ENCODE peak calls at places on chromosomes 6 and 20, in eight cellular contexts. T is H1, L is ovary, Z is tibial nerve, U is transverse colon, O is A549, N is K562, K is sigmoid colon. C is an unnamed sample.

GRCh38 chr6:12009180-12009748 is 2.8 kb upstream of the HIVEP1 start:
- DNase-seq in T (no peak), L (no peak), Z (no peak), U (no peak), O (no peak), N (no peak), K (no peak), C (no peak)

GRCh38 chr6:137033828-137034227 is 10.9 kb downstream of the IL20RA start:
- DNase-seq in T (no peak), L (no peak), Z (no peak), U (no peak), O (no peak), N (no peak), K (no peak), C (peak)

GRCh38 chr20:15346657-15347280 is 1009.4 kb upstream of the FLRT3 start:
- DNase-seq in T (no peak), L (no peak), Z (no peak), U (no peak), O (no peak), N (no peak), K (no peak), C (no peak)

GRCh38 chr6:139473239-139473701 is 98.8 kb upstream of the CITED2 start:
- DNase-seq in T (no peak), L (peak), Z (peak), U (no peak), O (no peak), N (no peak), K (peak), C (peak)

GRCh38 chr6:70709826-70710225 is 42.1 kb downstream of the SMAP1 start:
- DNase-seq in T (no peak), L (no peak), Z (no peak), U (no peak), O (peak), N (no peak), K (no peak), C (no peak)

GRCh38 chr20:58553841-58554240 is 38.6 kb upstream of the APCDD1L start:
- DNase-seq in T (no peak), L (peak), Z (no peak), U (no peak), O (no peak), N (no peak), K (peak), C (no peak)

GRCh38 chr6:168887621-168888020 is 366.0 kb downstream of the THBS2 start:
- DNase-seq in T (no peak), L (no peak), Z (no peak), U (no peak), O (no peak), N (no peak), K (no peak), C (no peak)

GRCh38 chr20:1415667-1416468 is 23.0 kb upstream of the FKBP1A start:
- DNase-seq in T (no peak), L (no peak), Z (no peak), U (no peak), O (peak), N (peak), K (no peak), C (peak)

GRCh38 chr6:32941412-32941784 is 570 bp upstream of the HLA-DMB start:
- DNase-seq in T (no peak), L (no peak), Z (no peak), U (peak), O (no peak), N (no peak), K (no peak), C (peak)

GRCh38 chr6:11224252-11224965 is 8.1 kb downstream of the NEDD9 start:
- DNase-seq in T (no peak), L (no peak), Z (no peak), U (no peak), O (no peak), N (no peak), K (no peak), C (no peak)

GRCh38 chr6:139588734-139589418 is 214.4 kb upstream of the CITED2 start:
- DNase-seq in T (no peak), L (no peak), Z (no peak), U (no peak), O (peak), N (no peak), K (no peak), C (no peak)

GRCh38 chr20:25626779-25627178 is 3.0 kb upstream of the NANP start:
- DNase-seq in T (no peak), L (no peak), Z (no peak), U (no peak), O (no peak), N (no peak), K (no peak), C (no peak)

GRCh38 chr20:62336775-62337557 is 30.1 kb downstream of the LAMA5 start:
- DNase-seq in T (no peak), L (no peak), Z (no peak), U (no peak), O (no peak), N (no peak), K (no peak), C (peak)
- TF ChIP-seq EP300 in T (no peak), L (no peak), Z (no peak), U (no peak), O (no peak), N (no peak), K (no peak), C (no peak)

DNA sequence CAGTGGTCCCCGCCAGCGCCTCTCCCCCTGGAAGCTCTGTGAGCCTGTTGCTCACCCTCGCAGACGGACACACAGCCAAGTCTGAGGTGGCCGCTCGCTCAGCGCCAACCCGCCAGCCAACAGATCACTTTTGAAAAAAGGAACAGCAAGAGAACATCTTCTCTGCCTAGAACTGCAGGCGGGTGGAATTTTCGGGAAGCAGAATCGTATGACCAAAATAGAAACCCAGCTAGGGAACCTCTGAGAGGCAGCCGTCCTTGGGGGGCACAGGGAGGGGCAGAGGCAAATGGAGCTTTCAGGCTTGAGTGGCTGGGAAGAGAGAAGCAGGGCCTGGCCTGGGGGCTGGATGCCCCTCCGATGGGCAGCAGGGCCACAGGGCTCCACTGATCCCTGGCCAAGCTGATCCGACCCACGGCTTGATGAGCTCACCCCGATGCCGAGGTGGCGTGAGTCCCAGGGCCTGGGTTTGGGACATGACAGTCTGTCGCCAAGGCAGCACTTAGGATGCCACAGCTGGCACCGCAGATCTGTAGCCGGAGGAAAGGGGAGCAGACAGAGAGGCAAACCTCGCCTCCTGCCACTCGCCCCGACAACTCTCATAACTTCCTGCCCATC is 9.8 kb downstream of the NFATC2 start:
- DNase-seq in T (no peak), L (no peak), Z (no peak), U (peak), O (no peak), N (no peak), K (peak), C (peak)
- TF ChIP-seq EP300 in T (no peak), L (no peak), Z (no peak), U (no peak), O (no peak), N (no peak), K (no peak), C (no peak)

GRCh38 chr6:111971866-111972532 is 81.9 kb upstream of the CCN6 start:
- DNase-seq in T (no peak), L (no peak), Z (no peak), U (no peak), O (no peak), N (no peak), K (no peak), C (no peak)

GRCh38 chr6:111976169-111976568 is 77.7 kb upstream of the CCN6 start:
- DNase-seq in T (no peak), L (no peak), Z (no peak), U (no peak), O (no peak), N (no peak), K (no peak), C (no peak)

GRCh38 chr6:111972714-111973678 is 80.9 kb upstream of the CCN6 start:
- DNase-seq in T (no peak), L (peak), Z (peak), U (peak), O (peak), N (no peak), K (peak), C (no peak)

GRCh38 chr6:111975501-111975900 is 78.4 kb upstream of the CCN6 start:
- DNase-seq in T (no peak), L (no peak), Z (no peak), U (no peak), O (no peak), N (no peak), K (no peak), C (no peak)

DNA sequence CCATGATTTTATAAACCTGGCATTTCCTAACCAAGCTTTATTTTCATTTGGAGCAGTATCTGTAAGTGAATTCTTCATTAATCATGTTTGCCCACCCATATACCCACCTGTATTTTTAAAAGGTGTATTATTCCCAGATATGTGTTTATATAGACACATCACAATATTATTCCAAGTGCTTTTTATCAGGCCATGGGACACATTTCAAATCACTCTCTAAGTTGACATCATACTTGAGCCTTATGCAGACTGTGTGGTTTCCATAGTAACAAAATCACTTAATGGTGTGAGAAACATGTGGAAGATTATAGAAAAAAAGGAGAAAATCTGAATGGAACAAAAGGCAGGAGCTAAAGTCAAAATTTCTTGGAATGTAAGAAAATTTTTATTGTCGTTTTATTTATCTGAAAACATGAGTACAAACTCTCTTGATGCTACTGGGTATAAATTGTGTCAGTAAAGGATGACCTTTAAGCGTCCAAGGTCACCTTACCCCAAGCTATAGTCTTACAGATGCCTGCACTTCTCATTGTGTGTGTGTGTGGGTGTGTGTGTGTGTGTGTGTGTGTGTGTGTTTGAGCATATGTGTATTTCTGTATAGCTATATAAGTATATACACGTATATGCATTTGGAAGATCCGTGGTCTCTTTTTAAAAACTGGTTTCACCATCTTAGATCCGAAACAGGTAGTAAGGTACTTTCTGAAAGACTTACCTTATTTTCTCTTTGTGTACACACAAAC is 79.8 kb upstream of the CCN6 start:
- DNase-seq in T (no peak), L (no peak), Z (no peak), U (no peak), O (no peak), N (no peak), K (no peak), C (no peak)
- TF ChIP-seq EP300 in T (no peak), L (no peak), Z (no peak), U (no peak), O (no peak), N (no peak), K (no peak), C (no peak)

GRCh38 chr6:161584051-161584450 is 310.2 kb upstream of the AGPAT4 start:
- DNase-seq in T (no peak), L (no peak), Z (no peak), U (no peak), O (no peak), N (no peak), K (no peak), C (no peak)
- TF ChIP-seq EP300 in T (no peak), L (no peak), Z (no peak), U (no peak), O (no peak), N (no peak), K (no peak), C (no peak)

GRCh38 chr6:73511796-73512195 is 9.0 kb downstream of the EEF1A1 start:
- DNase-seq in T (no peak), L (no peak), Z (no peak), U (no peak), O (no peak), N (no peak), K (no peak), C (no peak)
- TF ChIP-seq EP300 in T (no peak), L (no peak), Z (no peak), U (no peak), O (no peak), N (no peak), K (no peak), C (no peak)

DNA sequence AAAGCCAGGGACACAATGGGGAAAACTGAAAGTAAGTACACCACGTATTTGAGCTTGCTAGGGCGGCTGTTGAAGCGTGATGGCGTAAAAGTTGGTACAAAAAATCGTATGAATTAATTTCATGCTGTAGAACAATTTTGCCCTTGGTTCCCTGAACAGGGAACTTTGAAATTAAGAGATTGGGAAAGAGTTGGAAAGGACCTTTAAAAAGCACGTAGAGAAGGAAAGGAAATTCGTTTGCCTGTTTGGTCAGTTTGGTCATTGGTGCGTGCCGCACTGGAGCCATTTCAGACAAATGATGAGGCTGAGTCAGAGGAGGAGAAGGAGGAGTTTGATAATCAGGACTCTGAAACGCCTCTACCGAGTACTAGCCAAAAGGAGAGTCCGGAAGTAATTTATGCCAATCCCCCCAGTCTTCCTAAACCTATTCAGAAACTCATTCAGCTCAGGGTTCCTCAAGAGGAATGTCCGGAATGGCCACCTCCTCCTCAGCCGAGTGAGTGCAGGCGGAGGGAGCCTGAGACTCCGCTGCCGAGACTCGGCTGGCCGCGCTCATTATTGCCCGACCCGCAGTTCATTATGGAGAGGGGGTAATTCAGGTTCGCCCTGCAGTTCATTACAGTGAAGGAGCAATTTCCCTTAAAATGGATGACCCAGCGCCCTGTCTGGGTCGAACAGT is 59.2 kb upstream of the PRSS16 start:
- DNase-seq in T (no peak), L (peak), Z (peak), U (peak), O (peak), N (peak), K (peak), C (peak)
- TF ChIP-seq EP300 in T (no peak), L (no peak), Z (peak), U (no peak), O (no peak), N (no peak), K (no peak), C (no peak)

GRCh38 chr20:13990465-13990864 is at the start of gene SEL1L2:
- DNase-seq in T (no peak), L (no peak), Z (no peak), U (no peak), O (no peak), N (no peak), K (no peak), C (no peak)
- TF ChIP-seq EP300 in T (no peak), L (no peak), Z (no peak), U (no peak), O (no peak), N (no peak), K (no peak), C (no peak)

GRCh38 chr20:20002101-20002998 is 14.8 kb upstream of the NAA20 start:
- DNase-seq in T (no peak), L (no peak), Z (no peak), U (no peak), O (no peak), N (no peak), K (no peak), C (no peak)
- TF ChIP-seq EP300 in T (no peak), L (no peak), Z (no peak), U (no peak), O (no peak), N (no peak), K (no peak), C (no peak)

GRCh38 chr6:132758689-132759088 is 985 bp upstream of the VNN2 start:
- DNase-seq in T (no peak), L (no peak), Z (no peak), U (no peak), O (no peak), N (no peak), K (no peak), C (no peak)

GRCh38 chr6:132765560-132765959 is 7.9 kb upstream of the VNN2 start:
- DNase-seq in T (no peak), L (no peak), Z (no peak), U (no peak), O (no peak), N (no peak), K (no peak), C (no peak)

GRCh38 chr6:132760256-132760655 is 2.6 kb upstream of the VNN2 start:
- DNase-seq in T (no peak), L (no peak), Z (no peak), U (no peak), O (no peak), N (no peak), K (no peak), C (no peak)

GRCh38 chr6:132764370-132764769 is 6.7 kb upstream of the VNN2 start:
- DNase-seq in T (no peak), L (no peak), Z (no peak), U (no peak), O (peak), N (no peak), K (no peak), C (no peak)

GRCh38 chr6:132763269-132763668 is 5.6 kb upstream of the VNN2 start:
- DNase-seq in T (no peak), L (no peak), Z (no peak), U (peak), O (no peak), N (no peak), K (no peak), C (no peak)
- TF ChIP-seq EP300 in T (no peak), L (no peak), Z (no peak), U (no peak), O (no peak), N (no peak), K (no peak), C (no peak)

C was measured in upper lobe of left lung.